ENCODE peak calls at places on chromosomes 12 and 14, in five cellular contexts. K is gastrocnemius medialis; D is NCI-H2171; L is stomach; W is stimulated activated CD8-positive, alpha-beta memory T cell treated with anti-CD3 and anti-CD28 coated beads, Interleukin-4, amount 100 ng/mL, for 1 hour. V is an unnamed sample.
A peak's percentile ranks its signal among the peaks of the same experiment; 100 is the strongest.

GRCh38 chr14:102699416-102700110 is 77.7 kb upstream of the TRAF3 start:
- DNase-seq in K (no peak), D (no peak), L (no peak), W (no peak), V (no peak)

GRCh38 chr14:91328313-91329050 is 84.0 kb upstream of the GPR68 start:
- DNase-seq in K (no peak), D (no peak), L (no peak), W (no peak), V (no peak)

GRCh38 chr12:69341328-69341727 is 6.9 kb upstream of the LYZ start:
- DNase-seq in K (no peak), D (no peak), L (no peak), W (no peak), V (no peak)

GRCh38 chr14:87522575-87522974 is 470.4 kb downstream of the GALC start:
- DNase-seq in K (no peak), D (peak; percentile 95), L (no peak), W (no peak), V (no peak)

GRCh38 chr12:128290938-128291337 is 24.0 kb downstream of the TMEM132C start:
- DNase-seq in K (no peak), D (no peak), L (no peak), W (no peak), V (no peak)

GRCh38 chr14:35161231-35161630 is 38.9 kb downstream of the PRORP start:
- DNase-seq in K (no peak), D (no peak), L (no peak), W (no peak), V (no peak)

GRCh38 chr14:56555921-56556570 is 23.6 kb upstream of the TMEM260 start:
- DNase-seq in K (no peak), D (peak; percentile 56), L (no peak), W (no peak), V (no peak)

GRCh38 chr12:94041833-94042232 is 106.5 kb upstream of the PLXNC1 start:
- DNase-seq in K (no peak), D (peak; percentile 48), L (no peak), W (no peak), V (no peak)

GRCh38 chr14:101715209-101716076 is 46.1 kb upstream of the PPP2R5C start:
- DNase-seq in K (no peak), D (no peak), L (peak; percentile 22), W (no peak), V (peak; percentile 34)

GRCh38 chr12:25829192-25829591 is 129.3 kb upstream of the RASSF8 start:
- DNase-seq in K (no peak), D (no peak), L (no peak), W (no peak), V (peak; percentile 70)

GRCh38 chr12:105538880-105539279 is 208.4 kb downstream of the C12orf75 start:
- DNase-seq in K (no peak), D (peak; percentile 2), L (no peak), W (no peak), V (no peak)

GRCh38 chr12:65949986-65950385 is 125.7 kb downstream of the HMGA2 start:
- DNase-seq in K (no peak), D (no peak), L (no peak), W (no peak), V (no peak)

GRCh38 chr12:118135788-118136558 is at the start of gene PEBP1:
- DNase-seq in K (peak; percentile 94), D (peak; percentile 94), L (peak; percentile 96), W (peak; percentile 86), V (peak; percentile 98)

GRCh38 chr12:101414533-101415119 is 7.1 kb upstream of the ARL1 start:
- DNase-seq in K (no peak), D (peak; percentile 19), L (no peak), W (no peak), V (no peak)

GRCh38 chr14:96986701-96987474 is 189.7 kb downstream of the VRK1 start:
- DNase-seq in K (no peak), D (no peak), L (no peak), W (no peak), V (no peak)

GRCh38 chr12:42145552-42146215 is 1.0 kb upstream of the GXYLT1 start:
- DNase-seq in K (no peak), D (no peak), L (no peak), W (no peak), V (no peak)

GRCh38 chr12:1350055-1350933 is 244.1 kb downstream of the FBXL14 start:
- DNase-seq in K (no peak), D (no peak), L (no peak), W (no peak), V (no peak)

GRCh38 chr12:72207094-72207493 is 65.1 kb upstream of the TRHDE start:
- DNase-seq in K (no peak), D (peak; percentile 78), L (no peak), W (no peak), V (no peak)

GRCh38 chr14:95058491-95058890 is 98.8 kb downstream of the DICER1 start:
- DNase-seq in K (no peak), D (no peak), L (no peak), W (no peak), V (no peak)

GRCh38 chr14:74840603-74841030 is 35.3 kb downstream of the PROX2 start:
- DNase-seq in K (no peak), D (no peak), L (no peak), W (no peak), V (no peak)

GRCh38 chr12:27048822-27049752 is 26.7 kb downstream of the MED21 start:
- DNase-seq in K (no peak), D (no peak), L (no peak), W (no peak), V (no peak)

GRCh38 chr12:27178723-27179398 is 65.2 kb upstream of the STK38L start:
- DNase-seq in K (no peak), D (no peak), L (no peak), W (no peak), V (no peak)

GRCh38 chr12:42756841-42757661 is 167.5 kb upstream of the PRICKLE1 start:
- DNase-seq in K (no peak), D (no peak), L (no peak), W (no peak), V (no peak)

GRCh38 chr14:56145965-56146364 is 27.8 kb downstream of the PELI2 start:
- DNase-seq in K (no peak), D (no peak), L (no peak), W (no peak), V (no peak)

GRCh38 chr14:76769636-76770292 is 8.5 kb downstream of the VASH1 start:
- DNase-seq in K (no peak), D (no peak), L (no peak), W (no peak), V (no peak)

GRCh38 chr12:107310621-107311020 is 217.3 kb upstream of the CRY1 start:
- DNase-seq in K (no peak), D (no peak), L (no peak), W (no peak), V (no peak)

GRCh38 chr12:84842406-84843013 is 70.1 kb downstream of the SLC6A15 start:
- DNase-seq in K (no peak), D (peak; percentile 65), L (no peak), W (no peak), V (no peak)

GRCh38 chr12:131074221-131075083 is 120.7 kb downstream of the ADGRD1 start:
- DNase-seq in K (no peak), D (no peak), L (peak; percentile 24), W (no peak), V (peak; percentile 59)